ENCODE peak calls at places on chromosomes 12 and 14, in ten cellular contexts. G is sigmoid colon; V is CD8-positive, alpha-beta T cell; Y is keratinocyte; K is breast epithelium; X is HFF-Myc; E is body of pancreas; L is RWPE1; W is WTC11; U is endodermal cell. I is an unnamed sample.

GRCh38 chr12:124556896-124557501 is 10.4 kb downstream of the NCOR2 start:
- DNase-seq in G (peak), V (no peak), Y (no peak), K (no peak), X (no peak), E (no peak), L (no peak), W (no peak), U (peak), I (no peak)

GRCh38 chr12:94049718-94050117 is 98.7 kb upstream of the PLXNC1 start:
- DNase-seq in G (no peak), V (no peak), Y (no peak), K (no peak), X (no peak), E (no peak), L (no peak), W (no peak), U (no peak), I (no peak)

GRCh38 chr14:53378142-53378541 is 225.0 kb upstream of the DDHD1 start:
- DNase-seq in G (no peak), V (no peak), Y (no peak), K (no peak), X (no peak), E (no peak), L (no peak), W (no peak), U (no peak), I (no peak)

GRCh38 chr14:51552275-51552674 is 99.4 kb upstream of the FRMD6 start:
- DNase-seq in G (no peak), V (no peak), Y (no peak), K (no peak), X (no peak), E (no peak), L (no peak), W (peak), U (no peak), I (peak)

GRCh38 chr14:91173867-91174266 is 60.0 kb downstream of the DGLUCY start:
- DNase-seq in G (no peak), V (no peak), Y (no peak), K (no peak), X (no peak), E (no peak), L (no peak), W (no peak), U (no peak), I (no peak)

GRCh38 chr12:10726945-10727344 is 3.8 kb upstream of the YBX3 start:
- DNase-seq in G (no peak), V (no peak), Y (no peak), K (no peak), X (no peak), E (no peak), L (no peak), W (no peak), U (no peak), I (no peak)

GRCh38 chr12:114483996-114484395 is 78.1 kb upstream of the TBX5 start:
- DNase-seq in G (no peak), V (no peak), Y (no peak), K (no peak), X (no peak), E (no peak), L (no peak), W (no peak), U (no peak), I (no peak)

GRCh38 chr14:35400707-35401421 is 3.7 kb downstream of the NFKBIA start:
- DNase-seq in G (peak), V (no peak), Y (no peak), K (no peak), X (no peak), E (no peak), L (no peak), W (no peak), U (peak), I (peak)

GRCh38 chr12:46560874-46561273 is 188.3 kb upstream of the SLC38A2 start:
- DNase-seq in G (no peak), V (no peak), Y (no peak), K (no peak), X (no peak), E (no peak), L (no peak), W (no peak), U (no peak), I (no peak)

GRCh38 chr12:122197612-122197966 is 5.9 kb upstream of the B3GNT4 start:
- DNase-seq in G (no peak), V (no peak), Y (no peak), K (no peak), X (no peak), E (no peak), L (no peak), W (no peak), U (no peak), I (no peak)

GRCh38 chr14:70515796-70516195 is 19.0 kb downstream of the ADAM20 start:
- DNase-seq in G (no peak), V (no peak), Y (no peak), K (no peak), X (no peak), E (no peak), L (no peak), W (no peak), U (no peak), I (no peak)

GRCh38 chr14:54857830-54858269 is 44.8 kb downstream of the GCH1 start:
- DNase-seq in G (no peak), V (no peak), Y (no peak), K (no peak), X (no peak), E (no peak), L (no peak), W (no peak), U (no peak), I (no peak)

GRCh38 chr12:13268606-13269005 is 72.1 kb downstream of the EMP1 start:
- DNase-seq in G (no peak), V (no peak), Y (no peak), K (no peak), X (no peak), E (no peak), L (no peak), W (no peak), U (no peak), I (no peak)

GRCh38 chr12:89568484-89568883 is 42.6 kb upstream of the POC1B start:
- DNase-seq in G (no peak), V (no peak), Y (no peak), K (no peak), X (no peak), E (no peak), L (no peak), W (no peak), U (no peak), I (peak)

GRCh38 chr12:100868487-100868886 is 73.9 kb downstream of the ANO4 start:
- DNase-seq in G (no peak), V (no peak), Y (no peak), K (no peak), X (no peak), E (no peak), L (no peak), W (no peak), U (no peak), I (peak)

GRCh38 chr12:47610847-47611246 is 95.0 kb downstream of the RPAP3 start:
- DNase-seq in G (no peak), V (no peak), Y (no peak), K (no peak), X (no peak), E (no peak), L (no peak), W (no peak), U (no peak), I (no peak)

GRCh38 chr12:120079352-120080042 is 37.1 kb downstream of the RAB35 start:
- DNase-seq in G (no peak), V (no peak), Y (peak), K (no peak), X (no peak), E (no peak), L (peak), W (no peak), U (no peak), I (peak)

GRCh38 chr14:96741151-96741977 is 55.8 kb upstream of the VRK1 start:
- DNase-seq in G (peak), V (peak), Y (no peak), K (no peak), X (no peak), E (peak), L (peak), W (peak), U (peak), I (peak)

GRCh38 chr14:65080954-65081747 is 21.2 kb downstream of the MAX start:
- DNase-seq in G (no peak), V (no peak), Y (no peak), K (no peak), X (no peak), E (no peak), L (no peak), W (no peak), U (no peak), I (no peak)

GRCh38 chr12:91037301-91037700 is 20.5 kb downstream of the KERA start:
- DNase-seq in G (no peak), V (no peak), Y (no peak), K (no peak), X (no peak), E (no peak), L (no peak), W (no peak), U (no peak), I (no peak)

GRCh38 chr12:94879542-94879941 is 124.0 kb downstream of the NDUFA12 start:
- DNase-seq in G (no peak), V (no peak), Y (no peak), K (no peak), X (peak), E (no peak), L (no peak), W (peak), U (peak), I (peak)

DNA sequence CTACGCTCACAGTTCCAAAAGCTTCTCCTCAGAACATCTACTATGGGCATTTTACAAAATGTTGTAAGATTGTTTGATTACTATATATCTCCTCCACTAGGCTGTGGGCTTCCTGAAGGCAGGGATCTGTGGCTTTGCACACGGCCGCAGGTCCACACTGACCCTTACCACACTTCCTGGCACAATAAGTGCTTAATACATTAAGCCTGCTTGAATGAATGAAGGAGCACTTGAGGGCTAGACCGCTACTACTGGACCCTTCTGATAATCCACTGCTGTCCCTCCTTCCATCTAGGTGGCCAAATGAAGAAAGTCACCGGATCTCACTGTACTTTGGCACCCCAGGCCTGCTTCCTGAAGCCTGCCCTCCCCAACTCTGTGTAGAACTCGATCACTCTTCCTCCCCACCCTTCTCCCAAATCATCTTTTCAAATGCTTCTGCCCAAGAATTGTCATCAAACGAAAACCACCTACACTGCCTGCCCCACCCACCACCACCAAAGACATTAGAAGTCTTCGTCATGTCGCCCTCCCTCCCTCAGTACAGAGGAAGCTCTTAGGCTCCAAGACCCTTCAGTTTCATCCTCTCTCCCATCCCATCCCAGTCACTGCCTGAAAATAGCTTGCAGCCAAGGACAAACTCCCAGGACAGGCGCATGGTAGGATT is 596 bp upstream of the ZBTB39 start:
- DNase-seq in G (no peak), V (no peak), Y (no peak), K (no peak), X (no peak), E (no peak), L (no peak), W (no peak), U (no peak), I (no peak)
- TF ChIP-seq CTCF in G (no peak), V (no peak), Y (no peak), K (no peak), X (no peak), E (no peak), L (peak), W (no peak), U (no peak), I (peak)

DNA sequence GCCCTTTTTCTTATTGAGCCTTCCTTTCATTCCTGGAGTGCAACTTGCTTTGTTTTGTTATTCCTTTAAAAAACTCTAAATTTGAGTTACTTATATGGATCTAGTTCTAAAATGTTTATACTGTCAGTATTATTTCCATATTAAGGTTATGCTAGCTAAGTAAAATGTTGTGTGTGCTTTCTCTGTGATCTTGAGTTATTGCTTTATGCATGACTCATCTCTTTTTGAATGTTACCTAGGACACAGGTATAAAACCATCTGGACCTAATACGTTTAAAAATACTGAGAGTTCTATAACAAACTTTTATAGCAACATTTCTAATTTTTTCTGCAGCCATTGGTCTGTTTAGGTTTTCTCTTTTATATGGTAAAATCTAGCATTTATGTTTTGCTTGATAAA is 132.8 kb upstream of the LGR5 start:
- DNase-seq in G (no peak), V (no peak), Y (no peak), K (no peak), X (no peak), E (no peak), L (no peak), W (no peak), U (no peak), I (no peak)
- TF ChIP-seq CTCF in G (no peak), V (no peak), Y (no peak), K (no peak), X (no peak), E (no peak), L (no peak), W (no peak), U (no peak), I (no peak)

GRCh38 chr12:17077594-17077993 is 471.6 kb upstream of the LMO3 start:
- DNase-seq in G (no peak), V (no peak), Y (no peak), K (no peak), X (no peak), E (no peak), L (no peak), W (no peak), U (no peak), I (no peak)

GRCh38 chr12:17076335-17076734 is 470.4 kb upstream of the LMO3 start:
- DNase-seq in G (no peak), V (no peak), Y (no peak), K (no peak), X (no peak), E (no peak), L (peak), W (no peak), U (no peak), I (no peak)

GRCh38 chr12:17079251-17079909 is 473.4 kb upstream of the LMO3 start:
- DNase-seq in G (no peak), V (no peak), Y (no peak), K (no peak), X (no peak), E (no peak), L (no peak), W (no peak), U (no peak), I (no peak)
- TF ChIP-seq CTCF in G (no peak), V (no peak), Y (no peak), K (no peak), X (no peak), E (no peak), L (no peak), W (no peak), U (peak), I (no peak)

GRCh38 chr12:44875417-44875953 is 630 bp downstream of the NELL2 start:
- DNase-seq in G (no peak), V (no peak), Y (no peak), K (no peak), X (no peak), E (no peak), L (no peak), W (peak), U (peak), I (no peak)

GRCh38 chr12:44874981-44875416 is 1.1 kb downstream of the NELL2 start:
- DNase-seq in G (no peak), V (no peak), Y (no peak), K (no peak), X (no peak), E (no peak), L (no peak), W (peak), U (peak), I (no peak)

GRCh38 chr12:44875954-44876553 is at the start of gene NELL2:
- DNase-seq in G (no peak), V (peak), Y (no peak), K (no peak), X (no peak), E (peak), L (peak), W (peak), U (peak), I (peak)

GRCh38 chr12:44876554-44877275 is 600 bp upstream of the NELL2 start:
- DNase-seq in G (no peak), V (peak), Y (no peak), K (no peak), X (no peak), E (no peak), L (no peak), W (peak), U (peak), I (no peak)

DNA sequence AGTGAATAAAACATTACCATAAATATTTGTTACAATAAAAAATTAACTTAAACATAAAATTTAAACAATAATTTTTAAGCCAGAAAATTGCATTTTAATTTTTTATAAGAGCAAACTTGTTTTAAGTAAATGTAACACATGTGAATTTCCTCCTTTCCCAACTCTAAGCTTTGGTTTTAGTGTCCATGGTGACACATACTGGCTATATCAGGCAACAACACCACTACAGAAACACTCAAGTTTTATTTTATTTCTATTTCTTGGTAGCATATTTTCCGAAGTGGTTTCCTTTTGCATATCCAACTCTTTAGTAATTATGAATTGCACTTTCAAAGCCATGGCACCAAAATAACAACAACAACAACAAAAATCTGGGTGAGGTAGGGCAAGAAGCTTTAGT is 2.2 kb downstream of the NELL2 start:
- DNase-seq in G (no peak), V (no peak), Y (no peak), K (no peak), X (no peak), E (no peak), L (no peak), W (no peak), U (no peak), I (peak)
- TF ChIP-seq CTCF in G (no peak), V (peak), Y (no peak), K (no peak), X (no peak), E (no peak), L (no peak), W (no peak), U (peak), I (no peak)

DNA sequence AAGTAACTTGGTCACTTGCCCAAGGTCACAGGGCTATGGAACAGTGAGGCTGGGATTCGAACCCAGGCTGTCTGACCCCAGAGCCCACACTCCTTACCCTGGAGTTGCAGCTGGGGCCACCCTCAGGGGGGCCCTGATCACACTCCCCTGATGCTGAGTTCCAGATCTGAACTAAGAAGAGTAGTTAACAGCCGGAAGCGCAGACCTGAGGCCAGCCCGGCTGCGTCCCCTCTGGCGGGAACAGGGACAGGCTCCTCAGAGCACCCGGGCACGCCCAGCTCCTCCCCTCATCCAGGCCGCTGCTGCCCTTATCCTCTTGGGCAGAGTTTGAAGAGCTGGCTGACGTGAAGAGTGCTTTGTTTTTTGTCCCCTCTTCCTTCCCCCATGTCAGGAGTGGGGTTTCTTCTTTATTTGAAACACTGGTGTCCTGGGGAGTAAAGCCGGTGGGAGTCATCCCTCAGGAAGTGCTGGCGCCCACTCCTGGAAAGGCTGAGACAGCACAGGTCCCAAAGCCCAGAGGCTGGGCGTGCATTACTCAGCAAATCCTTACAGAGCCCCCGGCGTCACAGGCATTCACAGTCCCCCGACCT is 8.7 kb downstream of the PHB2 start:
- DNase-seq in G (peak), V (no peak), Y (no peak), K (peak), X (no peak), E (peak), L (peak), W (peak), U (peak), I (peak)
- TF ChIP-seq CTCF in G (peak), V (no peak), Y (peak), K (peak), X (peak), E (peak), L (peak), W (no peak), U (peak), I (peak)

GRCh38 chr14:77140937-77141591 is 527 bp downstream of the ZDHHC22 start:
- DNase-seq in G (no peak), V (no peak), Y (no peak), K (no peak), X (no peak), E (no peak), L (no peak), W (peak), U (peak), I (no peak)
- TF ChIP-seq CTCF in G (no peak), V (no peak), Y (peak), K (no peak), X (peak), E (peak), L (peak), W (peak), U (peak), I (peak)

GRCh38 chr14:24279301-24280186 is 8.1 kb upstream of the RABGGTA start:
- DNase-seq in G (no peak), V (peak), Y (no peak), K (no peak), X (no peak), E (peak), L (no peak), W (no peak), U (no peak), I (peak)
- TF ChIP-seq CTCF in G (no peak), V (peak), Y (peak), K (no peak), X (peak), E (no peak), L (no peak), W (no peak), U (peak), I (no peak)

GRCh38 chr12:92927436-92928116 is 1.5 kb downstream of the EEA1 start:
- DNase-seq in G (no peak), V (no peak), Y (no peak), K (no peak), X (peak), E (no peak), L (peak), W (no peak), U (no peak), I (peak)

GRCh38 chr12:92929957-92930356 is 862 bp upstream of the EEA1 start:
- DNase-seq in G (no peak), V (no peak), Y (no peak), K (no peak), X (no peak), E (no peak), L (no peak), W (no peak), U (no peak), I (peak)

GRCh38 chr12:92928431-92928961 is 599 bp downstream of the EEA1 start:
- DNase-seq in G (peak), V (peak), Y (no peak), K (peak), X (no peak), E (no peak), L (no peak), W (peak), U (peak), I (peak)

GRCh38 chr12:92930421-92930820 is 1.3 kb upstream of the EEA1 start:
- DNase-seq in G (no peak), V (no peak), Y (no peak), K (no peak), X (no peak), E (no peak), L (no peak), W (no peak), U (no peak), I (no peak)

GRCh38 chr12:92928962-92929915 is at the start of gene EEA1:
- DNase-seq in G (peak), V (peak), Y (peak), K (peak), X (peak), E (peak), L (peak), W (peak), U (peak), I (peak)
- TF ChIP-seq CTCF in G (no peak), V (no peak), Y (no peak), K (no peak), X (no peak), E (peak), L (peak), W (no peak), U (peak), I (no peak)

I was measured in MCF 10A.